ENCODE peak calls at places on chromosomes 7 and 10, in five cellular contexts. D is NCI-H1092 treated with DMSO at 0.1 percent for 48 hours, Z is Peyer's patch, U is tibial nerve, J is EL. X is an unnamed sample.

GRCh38 chr7:111029141-111029572 is 61.8 kb upstream of the LRRN3 start:
- DNase-seq in D (peak; percentile 15), Z (no peak), U (no peak), J (no peak), X (no peak)

GRCh38 chr10:80166581-80167470 is 34.3 kb downstream of the PLAC9 start:
- DNase-seq in D (no peak), Z (no peak), U (no peak), J (no peak), X (no peak)

GRCh38 chr7:129401228-129401967 is 32.8 kb upstream of the STRIP2 start:
- DNase-seq in D (no peak), Z (no peak), U (no peak), J (peak; percentile 56), X (peak; percentile 28)

GRCh38 chr7:17009007-17009719 is 127.4 kb upstream of the AGR3 start:
- DNase-seq in D (peak; percentile 6), Z (no peak), U (no peak), J (peak; percentile 47), X (peak; percentile 21)

GRCh38 chr7:115632636-115633035 is 397.9 kb downstream of the TFEC start:
- DNase-seq in D (no peak), Z (no peak), U (no peak), J (no peak), X (no peak)

GRCh38 chr7:2474813-2475677 is 1.2 kb downstream of the GRIFIN start:
- DNase-seq in D (no peak), Z (no peak), U (no peak), J (no peak), X (no peak)

GRCh38 chr10:86693721-86694369 is 25.5 kb downstream of the LDB3 start:
- DNase-seq in D (no peak), Z (peak; percentile 65), U (peak; percentile 54), J (peak; percentile 57), X (peak; percentile 43)

GRCh38 chr7:129670636-129671035 is 59.1 kb downstream of the NRF1 start:
- DNase-seq in D (no peak), Z (no peak), U (no peak), J (no peak), X (no peak)

GRCh38 chr10:63133787-63134557 is 844 bp downstream of the NRBF2 start:
- DNase-seq in D (no peak), Z (no peak), U (no peak), J (peak; percentile 50), X (peak; percentile 31)

GRCh38 chr10:120394446-120394845 is 62.6 kb upstream of the PLPP4 start:
- DNase-seq in D (no peak), Z (no peak), U (no peak), J (peak; percentile 20), X (no peak)

GRCh38 chr10:34446046-34446445 is 369.1 kb downstream of the PARD3 start:
- DNase-seq in D (no peak), Z (no peak), U (no peak), J (no peak), X (no peak)

GRCh38 chr10:114821293-114821914 is at the start of gene FHIP2A:
- DNase-seq in D (peak; percentile 42), Z (peak; percentile 90), U (peak; percentile 69), J (peak; percentile 83), X (peak; percentile 43)

GRCh38 chr7:47584128-47584865 is 2.4 kb upstream of the TNS3 start:
- DNase-seq in D (no peak), Z (no peak), U (no peak), J (no peak), X (no peak)

GRCh38 chr7:2237109-2237602 is 4.4 kb upstream of the MAD1L1 start:
- DNase-seq in D (no peak), Z (peak; percentile 86), U (peak; percentile 32), J (no peak), X (no peak)

GRCh38 chr7:154840086-154840485 is 162.8 kb downstream of the PAXIP1 start:
- DNase-seq in D (no peak), Z (no peak), U (no peak), J (no peak), X (no peak)

GRCh38 chr10:133257489-133258065 is 19.1 kb downstream of the ADAM8 start:
- DNase-seq in D (no peak), Z (peak; percentile 87), U (peak; percentile 63), J (no peak), X (peak; percentile 6)

GRCh38 chr10:127364034-127364433 is 167.6 kb upstream of the INSYN2A start:
- DNase-seq in D (no peak), Z (no peak), U (no peak), J (no peak), X (no peak)

GRCh38 chr7:21108182-21108581 is 319.7 kb upstream of the SP4 start:
- DNase-seq in D (peak; percentile 96), Z (peak; percentile 51), U (no peak), J (no peak), X (no peak)

GRCh38 chr10:24096281-24096680 is 112.7 kb upstream of the KIAA1217 start:
- DNase-seq in D (no peak), Z (no peak), U (no peak), J (no peak), X (no peak)